ENCODE peak calls at places on chromosomes 16 and 17, in eight cellular contexts. P, E, W, F, Y, U, K and V are unnamed samples.

GRCh38 chr16:30780549-30780948 is 6.5 kb downstream of the ZNF629 start:
- DNase-seq in F (no peak), P (no peak), K (no peak), E (no peak), Y (no peak), W (no peak), U (no peak), V (no peak)

GRCh38 chr16:89116341-89117238 is 22.9 kb downstream of the ACSF3 start:
- DNase-seq in Y (peak), K (no peak), F (no peak), W (no peak), E (no peak), P (no peak), U (no peak), V (no peak)

GRCh38 chr17:20930065-20930760 is 112.6 kb downstream of the USP22 start:
- DNase-seq in K (no peak), W (no peak), U (no peak), P (no peak), E (no peak), F (no peak), Y (no peak), V (no peak)

GRCh38 chr17:63703029-63703428 is 3.1 kb upstream of the LIMD2 start:
- DNase-seq in K (no peak), F (no peak), P (no peak), W (no peak), E (no peak), U (no peak), Y (no peak), V (peak)

GRCh38 chr16:68234188-68235104 is 1.5 kb downstream of the ESRP2 start:
- DNase-seq in P (no peak), Y (peak), W (no peak), F (peak), E (no peak), U (no peak), K (peak), V (peak)

GRCh38 chr16:88665148-88665547 is 2.3 kb upstream of the MVD start:
- DNase-seq in K (peak), P (no peak), U (no peak), Y (no peak), F (no peak), W (no peak), E (no peak), V (no peak)

GRCh38 chr16:2366660-2367309 is 26.3 kb upstream of the ABCA3 start:
- DNase-seq in W (no peak), U (no peak), E (no peak), K (no peak), P (no peak), Y (no peak), F (no peak), V (no peak)

GRCh38 chr17:67479119-67479517 is 102.0 kb downstream of the PITPNC1 start:
- DNase-seq in P (no peak), F (no peak), K (no peak), Y (no peak), U (no peak), E (no peak), W (no peak), V (no peak)

GRCh38 chr17:83155128-83156081 is 76.0 kb downstream of the METRNL start:
- DNase-seq in W (peak), F (no peak), U (peak), E (no peak), K (no peak), Y (no peak), P (peak), V (no peak)

GRCh38 chr17:12256380-12256995 is 235.8 kb downstream of the MAP2K4 start:
- DNase-seq in U (no peak), W (peak), F (peak), Y (peak), P (peak), E (peak), K (peak), V (no peak)

GRCh38 chr17:29066603-29067002 is 23.7 kb downstream of the PIPOX start:
- DNase-seq in Y (no peak), E (no peak), K (no peak), U (no peak), F (no peak), W (no peak), P (no peak), V (no peak)

GRCh38 chr17:42894283-42895184 is 6.1 kb upstream of the G6PC1 start:
- DNase-seq in W (no peak), P (no peak), Y (peak), F (no peak), U (no peak), E (no peak), K (peak), V (no peak)

GRCh38 chr16:24993722-24994686 is 21.2 kb downstream of the ARHGAP17 start:
- DNase-seq in K (no peak), F (no peak), P (no peak), U (no peak), W (no peak), E (peak), Y (peak), V (no peak)

GRCh38 chr16:57740423-57741071 is 5.0 kb downstream of the KATNB1 start:
- DNase-seq in K (no peak), U (no peak), W (no peak), P (no peak), Y (no peak), F (no peak), E (no peak), V (peak)

GRCh38 chr16:68839831-68840230 is 3.5 kb upstream of the TANGO6 start:
- DNase-seq in U (no peak), P (no peak), W (no peak), F (no peak), E (no peak), K (no peak), Y (no peak), V (no peak)

GRCh38 chr16:71542377-71542776 is 16.2 kb downstream of the CHST4 start:
- DNase-seq in W (peak), F (no peak), Y (peak), P (peak), K (peak), E (peak), U (no peak), V (no peak)

GRCh38 chr17:39903158-39903884 is 15.1 kb downstream of the GSDMB start:
- DNase-seq in Y (no peak), W (no peak), P (no peak), E (no peak), K (no peak), U (no peak), F (no peak), V (no peak)

GRCh38 chr16:883781-884180 is 83.2 kb upstream of the GNG13 start:
- DNase-seq in U (no peak), Y (no peak), P (no peak), F (no peak), E (no peak), K (no peak), W (no peak), V (no peak)

GRCh38 chr16:56732366-56732765 is 2.4 kb downstream of the NUP93 start:
- DNase-seq in P (no peak), U (no peak), W (no peak), Y (no peak), E (no peak), F (no peak), K (no peak), V (no peak)

GRCh38 chr17:31249742-31250141 is 47.3 kb downstream of the OMG start:
- DNase-seq in Y (no peak), U (no peak), P (no peak), E (no peak), W (no peak), K (no peak), F (no peak), V (no peak)

GRCh38 chr17:63447688-63448005 is 1.5 kb upstream of the CYB561 start:
- DNase-seq in W (peak), F (no peak), K (peak), U (no peak), P (no peak), Y (no peak), E (no peak), V (no peak)

GRCh38 chr16:73124097-73124652 is 76.2 kb upstream of the ZFHX3 start:
- DNase-seq in W (no peak), P (no peak), K (no peak), U (no peak), E (no peak), Y (no peak), F (no peak), V (no peak)

GRCh38 chr16:56192971-56193936 is 2.0 kb downstream of the GNAO1 start:
- DNase-seq in U (no peak), E (no peak), W (peak), Y (no peak), P (no peak), K (no peak), F (no peak), V (no peak)

GRCh38 chr17:40068917-40069750 is 6.4 kb downstream of the THRA start:
- DNase-seq in K (peak), W (peak), F (peak), Y (peak), E (peak), U (peak), P (peak), V (peak)

GRCh38 chr16:2287916-2288547 is 20.1 kb upstream of the RNPS1 start:
- DNase-seq in U (no peak), E (no peak), Y (no peak), W (no peak), K (no peak), F (no peak), P (no peak), V (no peak)

GRCh38 chr16:85645021-85645589 is 32.0 kb downstream of the GSE1 start:
- DNase-seq in W (no peak), E (no peak), Y (peak), U (no peak), K (peak), F (no peak), P (no peak), V (no peak)

GRCh38 chr17:82019905-82020873 is 2.5 kb downstream of the CENPX start:
- DNase-seq in F (no peak), Y (peak), K (peak), P (no peak), E (peak), U (no peak), W (peak), V (no peak)

GRCh38 chr16:65657051-65657450 is 535.2 kb upstream of the CDH11 start:
- DNase-seq in U (no peak), F (no peak), W (peak), K (no peak), Y (no peak), P (no peak), E (no peak), V (no peak)

GRCh38 chr16:72018470-72018869 is 9.9 kb downstream of the DHODH start:
- DNase-seq in F (no peak), W (no peak), U (no peak), P (no peak), E (no peak), K (no peak), Y (no peak), V (no peak)

DNA sequence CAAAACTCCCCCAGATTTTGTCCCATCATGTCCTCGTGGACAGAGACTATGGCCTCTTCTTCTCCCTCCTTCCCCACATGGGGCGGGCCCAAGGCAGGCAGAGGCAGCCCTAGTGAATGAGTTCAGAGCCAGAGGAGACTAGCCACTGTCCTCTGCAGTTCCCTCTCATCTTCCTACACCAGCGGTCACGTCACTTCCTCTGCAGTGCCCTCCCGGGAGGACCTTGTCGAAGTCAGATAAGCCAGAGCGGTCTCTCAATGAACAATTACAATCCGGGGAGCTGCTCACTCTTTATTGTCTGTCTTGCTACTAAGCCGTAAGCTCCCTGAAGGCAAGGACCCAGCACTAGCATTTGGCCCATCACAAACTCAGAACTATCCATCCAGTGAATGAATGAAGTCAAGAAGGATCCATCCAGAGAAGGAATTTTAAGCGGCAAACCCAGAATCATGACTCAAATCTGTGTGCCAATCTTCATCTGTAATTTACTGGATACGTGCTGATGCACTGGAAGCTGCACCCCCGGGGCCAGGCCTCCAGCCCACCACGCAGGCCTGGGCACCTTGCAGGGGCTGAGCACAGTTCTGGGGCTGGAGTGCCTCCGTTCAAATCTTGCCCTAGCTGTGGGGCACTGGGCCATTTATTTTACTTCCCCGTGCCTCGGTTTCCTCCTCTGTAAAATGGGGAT is 18.1 kb downstream of the ZNF423 start:
- DNase-seq in Y (no peak), K (no peak), W (no peak), E (no peak), U (no peak), F (no peak), P (no peak), V (no peak)
- H3K27ac ChIP-seq in Y (peak), K (no peak), W (no peak), E (no peak), U (peak), F (peak), P (peak), V (peak)

GRCh38 chr17:73710095-73710592 is 65.9 kb upstream of the SDK2 start:
- DNase-seq in Y (peak), W (peak), U (no peak), K (peak), F (peak), E (peak), P (peak), V (no peak)
- TF ChIP-seq EP300 in Y (no peak), W (no peak), U (no peak), K (no peak), F (no peak), E (no peak), P (no peak), V (no peak)

GRCh38 chr17:17866897-17867296 is 30.1 kb upstream of the SREBF1 start:
- DNase-seq in E (no peak), K (no peak), P (no peak), W (no peak), F (no peak), U (no peak), Y (no peak), V (no peak)

GRCh38 chr17:17871913-17872312 is 35.1 kb upstream of the SREBF1 start:
- DNase-seq in E (no peak), F (no peak), U (no peak), P (no peak), K (no peak), Y (no peak), W (no peak), V (no peak)

GRCh38 chr17:17866425-17866824 is 29.6 kb upstream of the SREBF1 start:
- DNase-seq in W (no peak), U (no peak), F (no peak), K (no peak), E (no peak), Y (no peak), P (no peak), V (no peak)

GRCh38 chr17:17870292-17870691 is 33.5 kb upstream of the SREBF1 start:
- DNase-seq in W (no peak), U (no peak), Y (no peak), F (no peak), E (no peak), K (no peak), P (no peak), V (no peak)

DNA sequence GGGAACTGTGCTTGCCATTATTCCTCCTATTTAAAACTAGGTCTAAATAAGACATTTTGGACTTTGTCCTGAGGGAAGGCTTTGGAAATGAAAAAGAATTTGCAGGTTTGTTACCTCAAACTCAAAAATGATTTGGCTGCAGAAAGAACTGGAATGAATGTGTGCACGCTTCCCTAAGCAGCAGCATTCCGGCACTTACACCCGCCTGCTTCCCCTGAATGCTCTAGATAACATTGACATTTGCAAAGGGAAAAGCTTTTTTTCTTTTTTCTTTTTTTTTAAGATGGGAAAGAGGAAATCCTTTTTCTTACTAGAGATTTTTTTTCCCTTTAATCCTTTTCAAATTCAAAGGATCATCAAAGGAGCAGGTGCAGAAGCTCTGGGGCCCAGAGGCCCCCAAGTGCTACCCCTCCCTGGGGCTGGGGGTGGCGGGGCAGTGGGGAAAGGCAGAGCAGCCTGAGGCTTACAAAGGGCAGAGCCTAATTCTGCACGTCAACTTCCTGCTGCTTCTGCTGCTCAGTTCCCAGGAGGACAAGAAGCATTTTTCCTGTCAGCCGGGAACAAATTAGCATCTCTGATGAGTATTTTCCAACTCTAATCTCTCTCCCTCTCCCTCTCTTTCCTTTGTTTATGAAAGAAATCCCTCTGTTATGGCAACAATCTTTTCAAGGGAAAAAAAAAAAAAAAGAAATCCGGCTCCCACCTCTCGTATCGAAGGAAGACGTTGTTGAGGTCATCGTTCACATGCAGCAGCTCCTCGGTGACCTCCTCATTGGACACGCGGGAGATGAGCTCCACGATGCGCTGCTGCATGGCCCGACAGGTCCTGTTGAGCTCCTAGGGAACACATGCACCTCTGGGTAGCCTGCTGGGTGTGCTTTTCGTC is 32.1 kb upstream of the SREBF1 start:
- DNase-seq in P (no peak), Y (no peak), K (no peak), W (no peak), E (no peak), F (peak), U (no peak), V (no peak)
- H3K27ac ChIP-seq in P (no peak), Y (peak), K (no peak), W (peak), E (no peak), F (peak), U (peak), V (peak)

GRCh38 chr17:7394452-7395191 is at the start of gene PLSCR3:
- DNase-seq in K (peak), U (peak), W (peak), Y (peak), P (peak), F (peak), E (peak), V (peak)

GRCh38 chr17:7396147-7396546 is 1.8 kb upstream of the PLSCR3 start:
- DNase-seq in Y (no peak), E (no peak), K (no peak), P (no peak), U (no peak), F (no peak), W (no peak), V (no peak)

GRCh38 chr17:7392696-7393612 is 1.4 kb downstream of the PLSCR3 start:
- DNase-seq in Y (no peak), W (peak), U (no peak), P (no peak), K (no peak), E (no peak), F (peak), V (no peak)

GRCh38 chr17:7391307-7391706 is 3.0 kb downstream of the PLSCR3 start:
- DNase-seq in Y (no peak), E (no peak), W (no peak), P (no peak), K (no peak), F (no peak), U (no peak), V (no peak)

GRCh38 chr17:7393613-7394451 is 493 bp downstream of the PLSCR3 start:
- DNase-seq in F (no peak), E (no peak), K (peak), W (peak), Y (peak), P (no peak), U (no peak), V (no peak)
- TF ChIP-seq EP300 in F (no peak), E (no peak), K (no peak), W (no peak), Y (no peak), P (no peak), U (no peak), V (no peak)

GRCh38 chr17:76537578-76538280 is at the start of gene CYGB:
- DNase-seq in E (no peak), K (no peak), U (no peak), Y (no peak), W (peak), F (peak), P (peak), V (no peak)
- H3K27ac ChIP-seq in E (peak), K (peak), U (peak), Y (peak), W (peak), F (peak), P (peak), V (peak)

GRCh38 chr16:46714797-46715591 is 25.5 kb downstream of the ORC6 start:
- DNase-seq in F (no peak), P (no peak), Y (no peak), E (no peak), W (no peak), K (no peak), U (no peak), V (no peak)

GRCh38 chr16:46712911-46713310 is 23.5 kb downstream of the ORC6 start:
- DNase-seq in K (no peak), E (no peak), P (no peak), W (no peak), Y (no peak), F (no peak), U (no peak), V (no peak)

GRCh38 chr16:46713634-46714033 is 24.2 kb downstream of the ORC6 start:
- DNase-seq in K (no peak), F (no peak), U (no peak), W (no peak), P (no peak), Y (no peak), E (no peak), V (no peak)

GRCh38 chr16:46717692-46718091 is 28.2 kb downstream of the ORC6 start:
- DNase-seq in F (no peak), K (no peak), Y (no peak), E (no peak), U (no peak), W (no peak), P (no peak), V (no peak)

GRCh38 chr16:46715769-46716305 is 26.4 kb downstream of the ORC6 start:
- DNase-seq in K (no peak), F (no peak), W (no peak), P (no peak), U (no peak), E (no peak), Y (no peak), V (no peak)
- TF ChIP-seq EP300 in K (no peak), F (no peak), W (no peak), P (no peak), U (no peak), E (no peak), Y (no peak), V (no peak)

GRCh38 chr16:28537076-28537475 is 1.7 kb downstream of the NUPR1 start:
- DNase-seq in P (no peak), E (no peak), Y (no peak), K (no peak), W (no peak), U (no peak), F (no peak), V (no peak)
- H3K27ac ChIP-seq in P (peak), E (no peak), Y (peak), K (peak), W (no peak), U (peak), F (peak), V (peak)